ENCODE peak calls at places on chromosome 19, in nine cellular contexts. Q, V, E, W, P, Y, K, Z and J are unnamed samples.

GRCh38 chr19:19278315-19278714 is 5.2 kb upstream of the TM6SF2 start:
- DNase-seq in Q (no peak), V (no peak), E (no peak), W (no peak), P (no peak), Y (no peak), K (no peak), Z (no peak), J (no peak)

GRCh38 chr19:7968008-7968795 is 24.7 kb upstream of the TIMM44 start:
- DNase-seq in Q (no peak), V (no peak), E (no peak), W (no peak), P (no peak), Y (no peak), K (no peak), Z (no peak), J (no peak)

GRCh38 chr19:55641376-55642152 is 762 bp downstream of the ZNF580 start:
- DNase-seq in Q (peak), V (no peak), E (no peak), W (no peak), P (no peak), Y (peak), K (no peak), Z (no peak), J (no peak)

GRCh38 chr19:41886761-41887710 is 4.1 kb downstream of the ARHGEF1 start:
- DNase-seq in Q (no peak), V (no peak), E (no peak), W (peak), P (no peak), Y (no peak), K (no peak), Z (peak), J (no peak)

GRCh38 chr19:43782311-43782660 is 1.5 kb upstream of the KCNN4 start:
- DNase-seq in Q (no peak), V (no peak), E (no peak), W (no peak), P (no peak), Y (no peak), K (no peak), Z (no peak), J (no peak)

GRCh38 chr19:8575467-8575997 is 1.7 kb downstream of the MYO1F start:
- DNase-seq in Q (peak), V (no peak), E (no peak), W (peak), P (no peak), Y (no peak), K (no peak), Z (no peak), J (no peak)

GRCh38 chr19:47348819-47349795 is at the start of gene DHX34:
- DNase-seq in Q (peak), V (peak), E (peak), W (peak), P (peak), Y (peak), K (peak), Z (peak), J (peak)

GRCh38 chr19:8089664-8090601 is 37.4 kb downstream of the CCL25 start:
- DNase-seq in Q (peak), V (no peak), E (no peak), W (no peak), P (no peak), Y (no peak), K (no peak), Z (no peak), J (no peak)

DNA sequence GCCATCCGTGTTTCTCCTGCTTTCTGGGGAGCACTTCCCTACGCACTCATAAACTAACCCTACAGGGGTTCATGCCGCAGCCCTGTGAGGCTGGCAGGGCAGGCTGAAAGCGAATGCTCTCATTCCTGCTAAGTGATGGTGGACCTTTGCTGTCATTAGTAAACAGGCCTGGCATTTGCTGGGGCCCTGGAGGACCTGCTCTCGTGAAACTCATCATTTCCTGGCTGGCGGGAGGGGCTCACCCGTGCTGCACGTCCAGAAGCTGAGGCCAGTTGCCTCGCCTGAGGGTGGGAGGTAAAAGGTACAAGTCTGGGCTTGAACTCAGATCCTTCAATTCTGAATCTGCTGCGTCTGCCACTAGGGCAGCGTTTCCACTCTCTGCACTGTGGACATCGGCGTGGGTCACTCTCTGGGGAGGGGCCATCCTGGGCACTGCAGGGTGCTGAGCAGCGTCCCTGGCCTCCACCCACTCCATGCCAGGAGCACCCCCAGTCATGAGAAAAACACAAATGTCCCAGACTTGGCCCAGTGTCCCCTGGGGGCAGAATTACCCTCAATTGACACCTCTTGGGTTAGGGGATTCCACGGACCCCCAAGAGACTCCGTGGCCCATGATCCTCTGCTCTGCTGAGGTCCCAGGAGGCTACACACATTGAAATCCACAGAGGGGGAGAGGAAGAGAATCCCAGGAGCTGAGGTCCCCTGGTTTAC is 7.0 kb downstream of the MOB3A start:
- DNase-seq in Q (no peak), V (no peak), E (no peak), W (no peak), P (no peak), Y (no peak), K (no peak), Z (no peak), J (no peak)
- H3K4me3 ChIP-seq in Q (no peak), V (no peak), E (no peak), W (no peak), P (no peak), Y (no peak), K (no peak), Z (peak), J (no peak)

GRCh38 chr19:1602091-1602707 is 3.1 kb downstream of the UQCR11 start:
- DNase-seq in Q (no peak), V (no peak), E (no peak), W (no peak), P (no peak), Y (no peak), K (no peak), Z (no peak), J (no peak)

GRCh38 chr19:1606138-1606651 is 933 bp upstream of the UQCR11 start:
- DNase-seq in Q (peak), V (no peak), E (peak), W (no peak), P (no peak), Y (no peak), K (no peak), Z (no peak), J (no peak)

GRCh38 chr19:1601613-1602064 is 3.6 kb downstream of the UQCR11 start:
- DNase-seq in Q (peak), V (no peak), E (no peak), W (no peak), P (no peak), Y (no peak), K (no peak), Z (no peak), J (no peak)

GRCh38 chr19:1608414-1609391 is 3.4 kb upstream of the UQCR11 start:
- DNase-seq in Q (no peak), V (no peak), E (no peak), W (no peak), P (no peak), Y (no peak), K (no peak), Z (peak), J (no peak)

DNA sequence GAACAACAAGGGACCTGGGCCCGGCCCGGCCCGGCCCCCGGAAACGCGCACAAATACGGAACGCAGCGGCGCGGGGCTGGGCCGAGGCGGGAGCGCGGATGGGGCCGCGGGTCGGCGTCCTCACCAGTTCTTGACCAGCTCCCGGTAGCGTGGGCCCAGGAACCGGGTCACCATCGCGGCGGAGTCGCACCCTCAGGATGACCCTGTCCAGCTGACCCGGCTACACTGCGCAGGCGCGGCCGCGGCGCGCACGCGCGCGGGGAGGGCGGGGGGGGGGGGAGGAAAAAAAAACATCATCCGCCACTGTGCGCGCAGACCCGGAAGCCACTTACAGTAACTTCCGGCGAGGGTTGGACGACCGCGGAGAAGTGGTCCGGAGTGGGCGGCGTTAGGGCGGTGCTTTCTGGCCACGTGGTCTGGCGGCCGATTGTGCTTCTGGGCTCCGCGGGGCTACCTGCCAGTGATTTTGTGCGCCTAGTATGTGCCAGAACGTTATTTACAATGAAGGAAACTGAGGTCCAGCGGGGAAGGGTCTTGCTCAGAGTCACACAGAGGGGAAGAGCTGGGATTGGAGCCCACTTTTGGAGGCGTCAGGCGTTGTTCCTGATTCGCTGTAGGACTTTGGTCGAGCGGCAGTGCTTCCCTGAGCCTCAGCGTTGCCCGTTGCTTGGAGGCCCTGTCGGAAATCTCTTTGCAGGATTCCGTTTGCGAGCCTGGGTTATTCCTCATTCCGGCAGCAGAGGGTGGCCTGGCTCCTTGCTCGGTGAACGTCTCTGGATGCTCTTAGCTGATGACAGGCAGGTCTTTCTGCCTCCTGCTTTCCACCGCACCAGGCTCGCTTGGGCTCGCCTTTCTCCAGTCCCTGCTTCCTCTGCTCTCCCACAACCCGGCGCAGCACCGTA is at the start of gene UQCR11:
- DNase-seq in Q (peak), V (peak), E (peak), W (peak), P (peak), Y (peak), K (peak), Z (peak), J (peak)
- TF ChIP-seq POLR2A in Q (peak), V (no peak), E (no peak), W (no peak), P (no peak), Y (no peak), K (peak), Z (no peak), J (no peak)

GRCh38 chr19:3372413-3372812 is 6.0 kb downstream of the NFIC start:
- DNase-seq in Q (no peak), V (no peak), E (no peak), W (no peak), P (no peak), Y (no peak), K (no peak), Z (no peak), J (no peak)

GRCh38 chr19:3373971-3374368 is 7.6 kb downstream of the NFIC start:
- DNase-seq in Q (no peak), V (no peak), E (no peak), W (no peak), P (no peak), Y (no peak), K (no peak), Z (no peak), J (no peak)

GRCh38 chr19:3370728-3371591 is 4.6 kb downstream of the NFIC start:
- DNase-seq in Q (no peak), V (no peak), E (no peak), W (no peak), P (no peak), Y (no peak), K (no peak), Z (no peak), J (no peak)

GRCh38 chr19:3375221-3376088 is 9.1 kb downstream of the NFIC start:
- DNase-seq in Q (peak), V (peak), E (peak), W (peak), P (peak), Y (peak), K (no peak), Z (peak), J (peak)

DNA sequence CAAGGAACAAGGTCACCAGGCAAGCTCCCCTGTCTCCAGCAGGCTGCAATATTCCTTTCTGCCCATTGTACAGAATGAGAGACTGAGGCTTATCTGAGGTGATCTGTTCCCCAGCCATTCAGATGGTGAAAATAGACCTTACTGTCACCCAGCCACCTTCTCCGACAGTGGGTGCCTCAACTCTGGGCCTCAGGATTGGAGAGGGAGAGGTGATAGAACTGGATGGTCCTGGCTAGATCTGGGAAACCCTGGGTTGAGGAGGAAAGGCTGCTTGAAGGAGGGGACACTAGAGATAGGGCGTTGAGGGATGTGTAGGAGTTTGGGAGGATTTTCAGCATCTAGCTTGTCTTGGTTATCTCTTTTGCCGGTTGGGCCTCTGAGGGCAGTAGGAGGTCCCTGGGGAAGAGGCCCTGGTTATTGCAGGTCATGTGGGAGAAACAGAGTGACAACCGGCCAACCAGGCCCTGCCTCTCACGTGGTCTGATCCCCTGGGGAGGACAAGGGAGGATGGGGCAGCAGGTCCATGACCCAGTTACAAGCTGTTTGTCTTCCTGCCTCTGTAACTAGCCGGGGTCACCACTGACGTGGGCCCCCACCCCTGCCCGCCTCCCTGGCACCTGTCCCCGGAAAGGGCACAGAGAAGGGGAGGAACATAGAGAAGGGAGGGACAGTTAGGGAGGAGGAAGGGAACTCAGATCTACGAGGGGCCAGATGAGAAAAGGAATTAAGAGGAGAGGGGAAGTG is 8.2 kb downstream of the NFIC start:
- DNase-seq in Q (peak), V (no peak), E (peak), W (no peak), P (no peak), Y (peak), K (no peak), Z (no peak), J (no peak)
- TF ChIP-seq POLR2AphosphoS5 in Q (peak), V (no peak), E (peak), W (no peak), P (peak), Y (no peak), K (no peak), Z (peak), J (no peak)

GRCh38 chr19:3122512-3122870 is 13.3 kb upstream of the GNA15 start:
- DNase-seq in Q (no peak), V (no peak), E (no peak), W (no peak), P (no peak), Y (no peak), K (no peak), Z (no peak), J (no peak)
- H3K4me3 ChIP-seq in Q (no peak), V (no peak), E (no peak), W (no peak), P (no peak), Y (no peak), K (no peak), Z (no peak), J (no peak)

DNA sequence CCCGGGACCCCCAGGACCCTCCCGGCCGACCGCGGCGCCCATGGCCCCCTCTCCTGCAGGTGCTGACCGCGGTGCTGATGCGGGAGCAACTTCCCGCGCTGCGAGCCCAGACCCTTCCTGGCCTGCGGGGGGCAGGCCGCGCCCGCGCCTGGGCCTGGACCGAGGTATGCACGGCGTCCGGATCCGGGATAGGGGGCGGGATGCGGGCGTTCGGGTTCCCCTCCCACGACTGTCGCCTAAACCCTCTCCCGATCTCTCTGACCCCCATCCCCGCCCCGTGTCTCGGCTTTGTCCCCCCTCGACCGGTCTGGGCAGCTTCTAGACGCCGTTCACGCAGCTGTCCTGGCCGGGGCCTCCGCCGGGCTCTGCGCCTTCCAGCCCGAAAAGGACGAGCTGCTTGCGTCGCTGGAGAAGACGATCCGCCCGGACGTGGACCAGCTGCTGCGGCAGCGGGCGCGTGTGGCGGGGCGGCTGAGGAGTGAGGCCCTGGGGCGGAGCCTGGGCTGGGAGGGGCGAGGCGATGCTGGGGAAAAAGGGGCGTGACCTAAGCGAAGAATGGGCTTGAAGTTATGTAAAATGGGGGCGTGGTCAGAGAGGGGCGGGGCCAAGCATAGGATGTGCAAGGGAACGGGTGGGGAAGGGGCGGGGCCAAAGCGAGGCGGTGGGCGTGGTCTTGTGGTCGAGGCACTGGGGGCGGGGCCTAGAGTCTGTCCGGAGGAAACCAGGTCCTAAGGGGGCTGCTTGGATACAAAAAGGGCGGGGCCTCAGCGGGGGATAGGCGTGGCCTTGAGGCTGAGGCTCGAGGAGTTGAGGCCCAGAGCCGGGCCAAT is 15.9 kb upstream of the COLGALT1 start:
- DNase-seq in Q (peak), V (peak), E (peak), W (peak), P (peak), Y (peak), K (peak), Z (peak), J (peak)
- TF ChIP-seq POLR2A in Q (no peak), V (no peak), E (no peak), W (peak), P (no peak), Y (no peak), K (no peak), Z (no peak), J (no peak)

DNA sequence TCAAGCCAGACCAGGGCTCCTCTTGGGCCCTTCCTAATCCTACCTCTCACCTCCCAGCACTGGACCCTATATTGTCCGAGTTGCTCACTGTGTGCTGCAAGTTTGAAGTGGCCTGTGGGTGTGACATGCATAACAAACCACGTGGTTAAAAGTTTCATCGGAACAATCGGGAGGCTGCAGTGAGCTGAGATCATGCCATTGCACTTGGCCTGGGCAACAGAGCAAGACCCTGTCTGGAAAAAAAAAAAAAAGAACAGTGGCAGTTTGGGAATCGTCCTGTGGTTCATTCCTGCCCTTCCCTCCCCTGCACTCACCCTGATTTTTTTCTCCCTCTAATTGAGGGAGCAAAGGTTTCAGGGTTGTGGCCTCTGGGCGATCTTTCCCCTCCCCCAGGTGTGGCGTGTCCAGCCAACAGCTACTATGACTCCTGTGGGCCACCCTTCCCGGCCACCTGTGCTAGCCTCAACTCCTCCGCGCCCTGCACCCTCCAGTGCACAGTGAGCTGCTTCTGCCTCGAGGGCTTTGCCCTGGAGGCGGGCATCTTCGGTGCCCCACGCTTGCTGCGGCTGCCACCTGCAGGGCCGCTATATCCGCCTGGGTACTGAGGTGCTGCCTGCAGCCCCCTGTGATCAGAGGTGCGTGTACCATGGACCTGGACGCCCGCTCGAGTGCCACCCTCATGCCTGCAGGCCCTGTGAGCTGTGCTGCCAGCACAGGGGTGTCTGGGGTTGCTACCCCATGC is 16.3 kb upstream of the FXYD3 start:
- DNase-seq in Q (no peak), V (no peak), E (no peak), W (no peak), P (no peak), Y (no peak), K (no peak), Z (no peak), J (no peak)
- TF ChIP-seq POLR2AphosphoS5 in Q (no peak), V (no peak), E (no peak), W (no peak), P (no peak), Y (no peak), K (no peak), Z (no peak), J (no peak)

DNA sequence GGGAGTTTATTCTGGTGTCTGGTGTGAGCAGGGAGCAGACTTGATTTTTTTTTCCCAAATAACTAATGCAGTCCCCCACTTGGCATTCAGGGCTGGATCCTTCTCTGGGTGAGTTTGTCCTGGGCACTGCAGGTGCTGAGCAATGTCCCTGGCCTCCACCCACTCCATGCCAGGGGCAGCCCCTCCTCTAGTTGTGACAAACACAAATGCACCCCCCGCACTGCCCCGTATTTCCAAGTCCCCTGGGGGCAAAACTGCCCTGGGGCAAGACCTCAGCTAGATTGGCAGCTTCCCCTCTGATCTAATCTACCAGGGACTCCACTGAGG is 6.4 kb downstream of the MOB3A start:
- DNase-seq in Q (no peak), V (no peak), E (no peak), W (no peak), P (no peak), Y (no peak), K (no peak), Z (no peak), J (no peak)
- H3K4me3 ChIP-seq in Q (no peak), V (no peak), E (no peak), W (no peak), P (no peak), Y (no peak), K (no peak), Z (peak), J (no peak)

GRCh38 chr19:54160948-54161347 is 1.4 kb upstream of the LENG1 start:
- DNase-seq in Q (no peak), V (no peak), E (no peak), W (no peak), P (no peak), Y (no peak), K (no peak), Z (no peak), J (no peak)

GRCh38 chr19:54160182-54160811 is 776 bp upstream of the LENG1 start:
- DNase-seq in Q (no peak), V (no peak), E (no peak), W (no peak), P (no peak), Y (peak), K (no peak), Z (peak), J (no peak)

GRCh38 chr19:54158812-54159351 is 639 bp downstream of the LENG1 start:
- DNase-seq in Q (no peak), V (no peak), E (no peak), W (no peak), P (no peak), Y (no peak), K (no peak), Z (no peak), J (no peak)

GRCh38 chr19:54156953-54157352 is 2.6 kb downstream of the LENG1 start:
- DNase-seq in Q (no peak), V (no peak), E (no peak), W (no peak), P (no peak), Y (no peak), K (no peak), Z (no peak), J (no peak)

GRCh38 chr19:54159352-54160181 is at the start of gene LENG1:
- DNase-seq in Q (peak), V (peak), E (peak), W (peak), P (peak), Y (peak), K (peak), Z (peak), J (peak)
- TF ChIP-seq POLR2A in Q (peak), V (no peak), E (peak), W (peak), P (no peak), Y (peak), K (peak), Z (no peak), J (peak)